ENCODE peak calls at places on chromosome 3, in five cellular contexts. One of them, this sample, is unnamed.

GRCh38 chr3:170725285-170725731 is 139.4 kb upstream of the SLC7A14 start:
- DNase-seq in Daoy: no peak
- DNase-seq in WTC11: no peak
- DNase-seq in ovary: no peak
- DNase-seq in GM03348: no peak
- DNase-seq in this sample: no peak

GRCh38 chr3:116331370-116331769 is 113.9 kb downstream of the LSAMP start:
- DNase-seq in Daoy: no peak
- DNase-seq in ovary: no peak
- DNase-seq in WTC11: no peak
- DNase-seq in GM03348: no peak
- DNase-seq in this sample: no peak

GRCh38 chr3:146502887-146503458 is 33.6 kb upstream of the PLSCR2 start:
- DNase-seq in ovary: no peak
- DNase-seq in GM03348: no peak
- DNase-seq in WTC11: no peak
- DNase-seq in Daoy: no peak
- DNase-seq in this sample: no peak

GRCh38 chr3:184262166-184262926 is 993 bp upstream of the CAMK2N2 start:
- DNase-seq in ovary: no peak
- DNase-seq in WTC11: peak
- DNase-seq in GM03348: no peak
- DNase-seq in Daoy: peak
- DNase-seq in this sample: no peak

GRCh38 chr3:24242012-24242698 is 252.5 kb downstream of the THRB start:
- DNase-seq in WTC11: no peak
- DNase-seq in GM03348: peak
- DNase-seq in ovary: no peak
- DNase-seq in Daoy: peak
- DNase-seq in this sample: no peak

GRCh38 chr3:14290631-14291385 is 111.6 kb upstream of the SLC6A6 start:
- DNase-seq in GM03348: no peak
- DNase-seq in ovary: no peak
- DNase-seq in Daoy: no peak
- DNase-seq in WTC11: no peak
- DNase-seq in this sample: no peak

GRCh38 chr3:13202744-13203397 is 129.6 kb upstream of the IQSEC1 start:
- DNase-seq in WTC11: no peak
- DNase-seq in Daoy: no peak
- DNase-seq in GM03348: no peak
- DNase-seq in ovary: no peak
- DNase-seq in this sample: no peak

GRCh38 chr3:122497425-122497824 is 17.3 kb downstream of the KPNA1 start:
- DNase-seq in GM03348: peak
- DNase-seq in WTC11: no peak
- DNase-seq in Daoy: peak
- DNase-seq in ovary: no peak
- DNase-seq in this sample: peak

GRCh38 chr3:66195347-66195783 is 25.4 kb upstream of the SLC25A26 start:
- DNase-seq in WTC11: peak
- DNase-seq in ovary: peak
- DNase-seq in Daoy: peak
- DNase-seq in GM03348: peak
- DNase-seq in this sample: peak